ENCODE peak calls at places on chromosomes 13 and 19, in six cellular contexts. I is WERI-Rb-1, E is fibroblast of the aortic adventitia, P is transverse colon, F is colonic mucosa, Q is astrocyte of the cerebellum. K is an unnamed sample.
A peak's percentile ranks its signal among the peaks of the same experiment; 100 is the strongest.

GRCh38 chr13:35684432-35684831 is 207.9 kb upstream of the MAB21L1 start:
- DNase-seq in E (no peak), I (no peak), F (no peak), P (no peak), Q (no peak), K (no peak)

GRCh38 chr19:11984986-11985385 is 20.1 kb downstream of the ZNF763 start:
- DNase-seq in I (peak; percentile 52), P (no peak), Q (no peak), F (no peak), E (no peak), K (no peak)

GRCh38 chr19:5303208-5303607 is 37.4 kb downstream of the PTPRS start:
- DNase-seq in E (no peak), F (no peak), P (no peak), Q (no peak), I (no peak), K (no peak)

GRCh38 chr13:21478881-21479808 is 20.0 kb upstream of the ZDHHC20 start:
- DNase-seq in Q (peak; percentile 76), P (peak; percentile 30), I (peak; percentile 46), E (peak; percentile 90), F (peak; percentile 68), K (peak; percentile 84)

GRCh38 chr13:101634142-101634541 is 181.7 kb downstream of the ITGBL1 start:
- DNase-seq in P (no peak), E (no peak), F (no peak), Q (no peak), I (no peak), K (no peak)

GRCh38 chr13:62331384-62331783 is 915.7 kb upstream of the PCDH20 start:
- DNase-seq in F (no peak), P (no peak), E (no peak), I (no peak), Q (no peak), K (no peak)

GRCh38 chr13:99984463-99985242 is 3.1 kb downstream of the ZIC2 start:
- DNase-seq in P (no peak), I (peak; percentile 44), F (no peak), Q (no peak), E (no peak), K (no peak)

GRCh38 chr19:50705422-50706019 is 14.1 kb downstream of the SHANK1 start:
- DNase-seq in E (peak; percentile 66), Q (no peak), I (peak; percentile 76), F (no peak), P (no peak), K (peak; percentile 45)

GRCh38 chr19:51462681-51463080 is 4.4 kb upstream of the SIGLEC8 start:
- DNase-seq in Q (no peak), F (no peak), E (no peak), I (no peak), P (no peak), K (no peak)

DNA sequence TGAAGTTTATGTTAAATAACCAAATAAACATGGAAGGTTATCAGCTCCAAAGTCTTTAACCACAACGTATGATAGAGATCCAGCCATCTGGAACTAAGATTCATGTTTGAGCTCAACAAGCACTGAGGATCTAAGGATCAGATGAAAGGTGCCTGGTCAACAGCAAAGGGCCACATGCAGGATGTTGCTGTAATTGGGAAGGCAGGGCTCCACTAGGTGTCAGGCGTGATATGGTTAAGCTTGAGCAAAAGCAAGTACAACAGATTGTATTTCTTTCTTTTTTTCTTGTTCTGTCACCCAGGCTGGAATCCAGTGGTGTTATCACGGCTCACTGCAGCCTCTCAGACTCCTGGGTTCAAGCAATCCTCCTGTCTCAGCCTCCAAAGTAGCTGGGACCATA is 12.0 kb downstream of the EBPL start:
- DNase-seq in E (peak; percentile 31), Q (no peak), P (no peak), I (peak; percentile 58), F (no peak), K (peak; percentile 83)
- TF ChIP-seq CTCF in E (peak; percentile 23), Q (peak; percentile 38), P (no peak), I (peak; percentile 46), F (no peak), K (peak; percentile 45)

DNA sequence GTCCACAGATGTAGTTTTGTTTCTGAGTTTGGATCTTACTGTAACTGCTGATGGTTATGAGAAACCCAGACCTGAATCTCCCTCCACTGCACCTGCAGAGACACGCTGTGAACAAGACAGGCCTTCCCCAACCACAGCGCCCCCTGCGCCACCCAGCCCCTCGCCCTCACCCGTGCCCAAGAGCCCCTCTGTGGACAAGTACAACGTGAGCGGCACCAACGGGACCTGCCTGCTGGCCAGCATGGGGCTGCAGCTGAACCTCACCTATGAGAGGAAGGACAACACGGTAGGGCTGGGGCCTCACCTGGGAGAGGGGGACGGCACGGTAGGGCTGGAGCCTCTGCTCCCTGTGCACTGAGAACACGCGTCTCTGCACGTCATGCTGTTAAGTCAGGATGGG is 22.3 kb downstream of the LAMP1 start:
- DNase-seq in I (no peak), E (no peak), P (no peak), Q (no peak), F (no peak), K (no peak)
- H3K4me3 ChIP-seq in I (no peak overlapping the region), E (no peak overlapping the region), P (no peak overlapping the region), Q (no peak overlapping the region), F (no peak overlapping the region), K (no peak overlapping the region)

GRCh38 chr19:13241321-13242104 is 91.3 kb downstream of the IER2 start:
- DNase-seq in Q (no peak), E (no peak), P (no peak), F (no peak), I (no peak), K (no peak)
- TF ChIP-seq CTCF in Q (no peak), E (no peak), P (no peak), F (no peak), I (peak; percentile 22), K (no peak)

GRCh38 chr19:40612831-40613668 is 11.9 kb downstream of the LTBP4 start:
- DNase-seq in E (no peak), F (peak; percentile 81), I (no peak), Q (no peak), P (peak; percentile 70), K (peak; percentile 33)

GRCh38 chr19:40613669-40614594 is 12.8 kb downstream of the LTBP4 start:
- DNase-seq in Q (no peak), F (peak; percentile 93), P (peak; percentile 91), I (no peak), E (peak; percentile 68), K (peak; percentile 82)

GRCh38 chr19:40616178-40616577 is 15.0 kb downstream of the LTBP4 start:
- DNase-seq in Q (no peak), F (no peak), I (no peak), P (no peak), E (no peak), K (no peak)

GRCh38 chr19:40616941-40617340 is 15.8 kb downstream of the LTBP4 start:
- DNase-seq in Q (no peak), I (no peak), E (no peak), F (no peak), P (no peak), K (no peak)

DNA sequence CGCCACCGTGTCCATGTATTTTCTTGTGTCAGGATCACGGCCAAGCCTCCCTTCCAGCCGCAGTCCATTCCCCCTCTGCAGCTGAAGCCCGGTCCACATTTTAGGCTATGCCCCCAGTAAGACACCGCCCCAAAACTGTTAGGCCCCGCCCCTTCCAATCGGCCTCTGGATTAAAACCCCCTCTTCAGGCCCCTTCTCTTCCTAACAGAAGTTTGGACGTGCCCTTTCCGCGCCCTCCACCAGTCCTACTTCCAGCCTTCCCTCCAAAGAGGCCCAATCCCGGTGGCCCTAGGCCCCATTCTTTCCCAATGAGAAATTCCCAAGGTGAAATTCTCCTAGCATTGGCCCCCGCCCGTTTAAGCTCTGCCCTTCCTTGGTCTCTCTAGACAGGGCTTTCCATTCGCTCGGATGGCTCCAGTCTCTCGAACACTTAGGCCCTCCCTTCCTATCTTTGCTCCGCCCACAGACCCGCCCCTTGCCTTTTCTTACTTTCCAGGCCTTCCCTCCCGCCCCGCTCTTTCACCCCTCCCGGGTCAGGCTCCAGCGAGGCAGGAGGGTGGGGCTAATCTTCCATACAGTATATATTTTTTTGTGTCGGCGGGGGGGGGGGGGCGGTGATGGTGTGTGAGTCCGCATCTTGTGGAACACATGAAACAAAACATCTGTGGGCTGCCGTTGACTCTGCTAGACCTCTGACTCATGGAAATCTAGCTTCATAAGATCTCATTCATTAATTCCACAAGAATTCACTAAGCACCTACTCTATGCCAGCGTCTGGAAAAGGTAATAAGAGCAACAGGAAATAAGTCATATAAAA is 13.6 kb downstream of the LTBP4 start:
- DNase-seq in I (no peak), Q (peak; percentile 92), F (peak; percentile 99), E (peak; percentile 95), P (peak; percentile 93), K (peak; percentile 98)
- H3K4me3 ChIP-seq in I (no peak overlapping the region), Q (peak overlapping the region; percentile 54), F (peak overlapping the region; percentile 58), E (peak overlapping the region; percentile 83), P (peak overlapping the region; percentile 41), K (peak overlapping the region; percentile 87)

DNA sequence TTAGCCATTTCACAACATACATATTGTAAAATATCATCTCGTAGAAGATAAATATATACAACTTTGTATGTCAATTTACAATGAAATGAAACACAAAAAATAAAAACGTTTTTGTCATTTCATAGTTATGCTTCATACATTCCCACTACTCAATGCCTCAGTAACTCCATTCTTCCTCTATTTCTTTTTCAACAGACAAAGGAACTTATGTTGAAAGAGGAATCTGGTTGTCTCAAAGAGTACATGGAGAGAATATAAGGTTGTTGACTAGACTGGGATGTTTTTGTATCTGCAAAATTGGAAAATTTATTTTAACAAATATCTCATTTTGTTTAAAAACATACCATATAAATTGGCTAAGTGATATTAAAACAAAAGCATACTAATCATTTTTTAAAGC is 12.8 kb downstream of the KCTD12 start:
- DNase-seq in I (no peak), Q (no peak), E (no peak), F (no peak), P (no peak), K (no peak)
- TF ChIP-seq CTCF in I (no peak), Q (no peak), E (no peak), F (no peak), P (no peak), K (no peak)

GRCh38 chr13:59319276-59319675 is 844.5 kb downstream of the DIAPH3 start:
- DNase-seq in F (no peak), Q (no peak), I (no peak), P (no peak), E (no peak), K (no peak)
- H3K4me3 ChIP-seq in F (no peak overlapping the region), Q (no peak overlapping the region), I (no peak overlapping the region), P (no peak overlapping the region), E (no peak overlapping the region), K (no peak overlapping the region)

GRCh38 chr19:46404039-46404883 is 9.1 kb downstream of the CCDC8 start:
- DNase-seq in P (peak; percentile 63), Q (no peak), E (peak; percentile 59), F (peak; percentile 82), I (no peak), K (peak; percentile 71)
- TF ChIP-seq CTCF in P (no peak), Q (peak; percentile 9), E (peak; percentile 31), F (no peak), I (no peak), K (no peak)